ENCODE peak calls at places on chromosomes 2 and 18, in four cellular contexts. N is RWPE2, O is endothelial cell of umbilical vein, P is mucosa of descending colon. B is an unnamed sample. For H3K36me3, the result is how much of the 10 kb centered on the place peaks cover.

GRCh38 chr2:23789012-23789411 is 137.9 kb downstream of the ATAD2B start:
- DNase-seq in N (no peak), O (no peak), P (no peak), B (no peak)

GRCh38 chr2:28356095-28356911 is 36.4 kb upstream of the FOSL2 start:
- DNase-seq in N (no peak), O (peak), P (peak), B (peak)

GRCh38 chr2:154425999-154426398 is 272.5 kb upstream of the KCNJ3 start:
- DNase-seq in N (no peak), O (peak), P (no peak), B (no peak)

GRCh38 chr18:32405588-32405987 is 65.1 kb downstream of the GAREM1 start:
- DNase-seq in N (no peak), O (no peak), P (no peak), B (no peak)

GRCh38 chr2:195138435-195138834 is 518.6 kb upstream of the SLC39A10 start:
- DNase-seq in N (no peak), O (no peak), P (no peak), B (no peak)

GRCh38 chr2:110718990-110719389 is 13.4 kb upstream of the ACOXL start:
- DNase-seq in N (no peak), O (no peak), P (no peak), B (no peak)

GRCh38 chr2:201093573-201093972 is 21.8 kb downstream of the NDUFB3 start:
- DNase-seq in N (no peak), O (no peak), P (no peak), B (no peak)

GRCh38 chr18:61926532-61926931 is 33.7 kb upstream of the RNF152 start:
- DNase-seq in N (no peak), O (no peak), P (no peak), B (no peak)

GRCh38 chr2:170229125-170229524 is 51.2 kb downstream of the MYO3B start:
- DNase-seq in N (no peak), O (no peak), P (no peak), B (no peak)

GRCh38 chr2:123976249-123976648 is 48.8 kb upstream of the CNTNAP5 start:
- DNase-seq in N (no peak), O (no peak), P (no peak), B (no peak)
- H3K36me3 ChIP-seq in N (under half), O (under half), P (under half), B (under half)

GRCh38 chr2:86140969-86141392 is 34.9 kb downstream of the PTCD3 start:
- DNase-seq in N (no peak), O (no peak), P (no peak), B (no peak)
- H3K36me3 ChIP-seq in N (half or more), O (under half), P (under half), B (under half)

GRCh38 chr2:191001624-191002023 is 12.3 kb downstream of the STAT1 start:
- DNase-seq in N (no peak), O (no peak), P (no peak), B (no peak)
- H3K36me3 ChIP-seq in N (half or more), O (under half), P (under half), B (under half)

GRCh38 chr18:10752407-10752806 is 226.6 kb downstream of the NAPG start:
- DNase-seq in N (no peak), O (no peak), P (no peak), B (no peak)
- H3K36me3 ChIP-seq in N (under half), O (under half), P (under half), B (under half)

DNA sequence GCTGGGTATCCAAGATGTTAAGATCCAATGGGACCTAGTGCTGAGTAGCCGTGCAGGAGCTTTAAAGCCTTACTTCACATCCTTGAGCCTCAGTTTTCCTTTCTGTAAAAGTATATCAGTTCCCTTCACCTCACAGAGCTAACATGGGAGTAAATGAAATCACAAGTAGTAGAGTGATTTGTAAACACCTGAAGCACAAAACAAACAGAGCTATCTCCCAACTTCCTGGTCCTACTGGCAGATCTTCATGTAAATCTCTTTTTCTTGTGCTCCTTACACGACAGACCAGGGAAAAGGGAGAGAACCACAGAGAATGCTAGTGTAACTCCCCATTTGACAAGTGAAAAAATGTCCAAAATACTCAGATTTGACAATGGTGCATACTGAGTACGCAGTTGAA is 17.3 kb downstream of the CCDC93 start:
- DNase-seq in N (no peak), O (no peak), P (no peak), B (no peak)
- H3K36me3 ChIP-seq in N (half or more), O (under half), P (under half), B (under half)

GRCh38 chr2:54627973-54628372 is 95.5 kb upstream of the EML6 start:
- DNase-seq in N (no peak), O (no peak), P (no peak), B (no peak)
- H3K36me3 ChIP-seq in N (half or more), O (half or more), P (under half), B (half or more)

DNA sequence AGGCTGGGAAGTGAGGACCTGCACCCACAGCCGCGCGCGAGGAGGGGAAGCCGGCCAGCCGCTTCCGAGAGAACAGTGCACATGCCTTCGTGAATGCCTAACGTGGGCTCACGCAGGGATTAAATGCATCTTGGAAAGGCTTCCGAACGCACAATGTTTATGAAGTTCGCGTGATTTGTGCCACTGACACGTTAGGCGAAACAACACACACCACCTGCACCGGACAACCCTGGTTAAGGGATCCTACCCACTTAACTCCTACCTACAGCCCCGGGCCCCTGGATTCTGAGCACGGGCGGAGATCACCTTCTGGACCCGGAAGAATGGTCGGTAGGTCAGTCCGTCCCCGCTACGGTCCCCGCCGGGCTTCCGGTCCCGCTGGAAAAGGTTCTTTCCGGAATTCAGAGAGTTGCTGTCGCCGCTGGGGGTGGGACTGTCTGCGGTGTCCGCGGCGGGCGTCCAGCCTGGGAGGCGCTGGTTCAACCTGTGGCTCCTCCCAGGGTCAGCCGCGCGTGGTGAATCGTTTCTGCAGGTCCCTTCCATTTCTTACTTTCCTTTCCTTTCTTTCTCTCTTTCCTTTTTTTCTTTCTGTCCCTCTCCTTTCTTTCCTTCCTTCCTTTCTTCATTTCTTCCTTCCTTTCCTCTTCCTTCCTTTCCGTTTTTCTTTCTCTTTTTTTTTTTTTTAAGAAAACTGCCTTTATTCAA is at the start of gene MTIF2:
- DNase-seq in N (peak), O (peak), P (peak), B (peak)
- H3K36me3 ChIP-seq in N (under half), O (under half), P (under half), B (under half)